ENCODE peak calls at places on chromosomes 7 and 10, in four cellular contexts. X is breast epithelium; Y is CD8-positive, alpha-beta T cell; T is neuronal stem cell. L is an unnamed sample. For H3K4me1, H3K36me3 and H3K27me3, the result is how much of the 10 kb centered on the place peaks cover.

GRCh38 chr7:379456-380225 is 89.7 kb downstream of the FOXL3 start:
- DNase-seq in X (no peak), Y (no peak), T (no peak), L (peak)

GRCh38 chr7:134462337-134462925 is 3.5 kb upstream of the AKR1B1 start:
- DNase-seq in X (no peak), Y (no peak), T (no peak), L (no peak)

GRCh38 chr10:129764901-129765663 is 199.0 kb downstream of the EBF3 start:
- DNase-seq in X (no peak), Y (no peak), T (no peak), L (peak)

GRCh38 chr7:41261081-41261480 is 441.8 kb downstream of the INHBA start:
- DNase-seq in X (no peak), Y (no peak), T (no peak), L (no peak)

GRCh38 chr7:157116762-157117161 is 22.0 kb upstream of the UBE3C start:
- DNase-seq in X (no peak), Y (no peak), T (no peak), L (no peak)

GRCh38 chr10:123997486-123998196 is 95.8 kb downstream of the CHST15 start:
- DNase-seq in X (no peak), Y (no peak), T (no peak), L (no peak)

GRCh38 chr10:97542169-97543024 is 30.2 kb upstream of the ANKRD2 start:
- DNase-seq in X (peak), Y (no peak), T (no peak), L (peak)

GRCh38 chr10:103139803-103140202 is 53.3 kb downstream of the NT5C2 start:
- DNase-seq in X (no peak), Y (no peak), T (no peak), L (no peak)

GRCh38 chr10:6579193-6579903 is 728 bp downstream of the PRKCQ start:
- DNase-seq in X (no peak), Y (no peak), T (no peak), L (no peak)

GRCh38 chr7:30584415-30584814 is 10.3 kb upstream of the GARS1 start:
- DNase-seq in X (no peak), Y (no peak), T (no peak), L (no peak)

GRCh38 chr7:74179935-74180604 is 5.9 kb downstream of the EIF4H start:
- DNase-seq in X (no peak), Y (no peak), T (no peak), L (no peak)
- H3K4me1 ChIP-seq in X (under half), Y (half or more), T (under half), L (half or more)

GRCh38 chr7:75982306-75983064 is 11.9 kb downstream of the TMEM120A start:
- DNase-seq in X (no peak), Y (no peak), T (no peak), L (no peak)
- H3K36me3 ChIP-seq in X (under half), Y (under half), T (half or more), L (half or more)

GRCh38 chr7:117149692-117150091 is 173.2 kb downstream of the WNT2 start:
- DNase-seq in X (no peak), Y (no peak), T (no peak), L (no peak)
- H3K27me3 ChIP-seq in X (under half), Y (under half), T (under half), L (under half)

GRCh38 chr10:119504651-119505050 is 37.9 kb downstream of the RGS10 start:
- DNase-seq in X (no peak), Y (no peak), T (no peak), L (no peak)

GRCh38 chr10:119503821-119504220 is 38.7 kb downstream of the RGS10 start:
- DNase-seq in X (no peak), Y (no peak), T (no peak), L (no peak)

GRCh38 chr10:119507115-119507514 is 35.4 kb downstream of the RGS10 start:
- DNase-seq in X (no peak), Y (no peak), T (no peak), L (no peak)

GRCh38 chr10:119505131-119505551 is 37.4 kb downstream of the RGS10 start:
- DNase-seq in X (no peak), Y (no peak), T (no peak), L (no peak)

DNA sequence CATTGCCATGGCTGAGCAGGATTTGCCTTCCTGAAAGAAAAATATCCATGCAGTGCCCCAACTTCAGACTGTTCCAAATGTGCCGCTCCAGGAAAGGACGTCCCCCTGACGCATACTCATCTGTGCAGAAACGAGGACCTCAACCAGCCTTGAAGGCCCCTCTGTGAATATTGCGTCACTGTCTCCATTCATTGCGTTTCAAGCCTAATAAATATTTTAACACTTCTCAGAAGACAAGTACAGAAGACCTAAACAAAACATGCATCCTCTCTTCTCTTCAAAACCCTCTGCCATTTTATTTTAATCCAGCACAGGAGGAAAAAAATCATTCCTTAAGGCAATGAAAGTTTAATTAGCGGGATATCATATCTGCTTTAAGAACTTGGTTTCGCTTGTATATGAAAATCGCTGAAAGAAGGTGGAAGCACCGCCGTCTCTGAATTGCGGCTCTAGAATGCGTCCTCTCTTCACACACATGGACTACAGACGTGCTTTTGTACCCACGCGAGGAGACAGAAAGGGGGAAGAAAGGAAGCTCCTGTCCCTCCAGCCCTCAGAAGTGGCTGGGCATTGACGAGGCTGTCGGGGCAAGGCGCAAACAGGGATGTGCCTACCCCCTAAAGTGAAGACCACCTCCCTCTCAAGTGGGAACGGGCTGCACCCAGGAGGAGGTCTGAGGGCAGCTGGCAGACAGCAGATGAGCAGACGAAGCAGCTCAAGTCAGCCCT is 36.8 kb downstream of the RGS10 start:
- DNase-seq in X (no peak), Y (no peak), T (no peak), L (no peak)
- H3K4me1 ChIP-seq in X (under half), Y (half or more), T (under half), L (under half)

GRCh38 chr7:19700936-19701335 is 7.9 kb downstream of the POLR1F start:
- DNase-seq in X (no peak), Y (no peak), T (no peak), L (no peak)
- H3K36me3 ChIP-seq in X (under half), Y (under half), T (half or more), L (under half)

L was measured in upper lobe of left lung.